ENCODE peak calls at places on chromosomes 4 and X, in seven cellular contexts. Q is fibroblast of the conjunctiva, S is CD14-positive monocyte, M is germinal center, E is left ventricle myocardium inferior, H is astrocyte of the cerebellum, O is SW480. X is an unnamed sample.

GRCh38 chr4:13998850-13999249 is 371.3 kb upstream of the BOD1L1 start:
- DNase-seq in O (no peak), H (no peak), S (no peak), M (no peak), E (no peak), Q (no peak), X (no peak)

GRCh38 chr4:5387457-5387856 is 320.9 kb downstream of the EVC2 start:
- DNase-seq in Q (no peak), H (no peak), O (peak), M (no peak), S (no peak), E (no peak), X (no peak)

GRCh38 chr4:52317981-52318380 is 266.9 kb downstream of the SPATA18 start:
- DNase-seq in S (no peak), M (no peak), H (no peak), O (no peak), Q (no peak), E (no peak), X (no peak)

GRCh38 chr4:121582296-121582695 is 114.5 kb downstream of the ANXA5 start:
- DNase-seq in H (no peak), E (no peak), O (no peak), M (no peak), S (no peak), Q (no peak), X (no peak)

GRCh38 chr4:8200302-8200975 is 1.3 kb downstream of the SH3TC1 start:
- DNase-seq in H (no peak), O (peak), S (peak), M (peak), Q (no peak), E (peak), X (peak)

GRCh38 chrX:35380808-35381700 is 417.1 kb upstream of the MAGEB16 start:
- DNase-seq in E (no peak), S (no peak), O (peak), Q (no peak), H (no peak), M (no peak), X (no peak)

GRCh38 chr4:128571747-128572146 is 237.8 kb upstream of the JADE1 start:
- DNase-seq in O (no peak), Q (peak), E (no peak), H (peak), M (no peak), S (no peak), X (peak)

GRCh38 chr4:48028654-48029053 is 12.1 kb downstream of the NIPAL1 start:
- DNase-seq in M (no peak), E (no peak), Q (no peak), O (no peak), S (no peak), H (no peak), X (no peak)

GRCh38 chrX:68114573-68115199 is 318.6 kb downstream of the OPHN1 start:
- DNase-seq in Q (no peak), E (no peak), S (peak), O (peak), H (no peak), M (no peak), X (no peak)

X was measured in left cardiac atrium.